ENCODE peak calls at places on chromosomes 3 and 15, in ten cellular contexts. J is M059J; Y is head of caudate nucleus; O is glutamatergic neuron; S is SJCRH30; D is lower leg skin; W is activated CD8-positive, alpha-beta memory T cell treated with anti-CD3 and anti-CD28 coated beads for 4 hours; N is smooth muscle cell of the brain vasculature; I is sciatic nerve; U is naive thymus-derived CD8-positive, alpha-beta T cell. B is an unnamed sample.

GRCh38 chr15:82536409-82537350 is 3.6 kb downstream of the RPS17 start:
- DNase-seq in J (no peak), I (no peak), U (no peak), N (no peak), D (no peak), O (no peak), S (no peak), W (no peak), Y (no peak), B (no peak)

GRCh38 chr15:40087991-40088928 is 20.4 kb downstream of the BMF start:
- DNase-seq in O (no peak), J (peak), U (no peak), Y (no peak), N (no peak), I (no peak), D (peak), S (no peak), W (no peak), B (no peak)

GRCh38 chr3:189708375-189708774 is 77.2 kb downstream of the TP63 start:
- DNase-seq in I (no peak), Y (no peak), J (no peak), N (no peak), O (no peak), S (no peak), U (no peak), D (no peak), W (no peak), B (no peak)

GRCh38 chr3:119769394-119770149 is 12.3 kb upstream of the NR1I2 start:
- DNase-seq in I (no peak), N (peak), D (no peak), U (no peak), S (no peak), J (peak), W (no peak), Y (no peak), O (no peak), B (no peak)

GRCh38 chr15:67116742-67117141 is 51.3 kb downstream of the SMAD3 start:
- DNase-seq in W (no peak), I (no peak), U (no peak), O (no peak), Y (no peak), J (peak), D (no peak), S (no peak), N (no peak), B (no peak)

GRCh38 chr15:31347067-31347975 is 20.7 kb downstream of the KLF13 start:
- DNase-seq in I (no peak), U (peak), Y (no peak), O (no peak), S (no peak), W (peak), N (no peak), D (no peak), J (no peak), B (peak)

GRCh38 chr3:177753498-177754155 is 556.3 kb upstream of the TBL1XR1 start:
- DNase-seq in D (peak), U (no peak), N (no peak), J (peak), S (peak), Y (no peak), O (no peak), I (peak), W (no peak), B (no peak)

GRCh38 chr3:46670000-46670890 is 23.2 kb downstream of the ALS2CL start:
- DNase-seq in S (no peak), J (no peak), N (no peak), I (peak), Y (peak), U (no peak), D (no peak), O (peak), W (no peak), B (no peak)

GRCh38 chr3:46370784-46371183 is at the start of gene CCR5:
- DNase-seq in N (no peak), J (no peak), O (no peak), Y (no peak), U (peak), W (no peak), S (no peak), D (no peak), I (no peak), B (no peak)

GRCh38 chr3:187401861-187402260 is 33.7 kb downstream of the RTP4 start:
- DNase-seq in J (peak), Y (no peak), S (peak), W (no peak), I (no peak), O (no peak), N (no peak), D (no peak), U (no peak), B (no peak)

GRCh38 chr3:53478166-53478830 is 16.1 kb upstream of the CACNA1D start:
- DNase-seq in D (no peak), S (peak), I (no peak), O (no peak), W (no peak), Y (no peak), N (no peak), U (no peak), J (no peak), B (no peak)

GRCh38 chr15:84953136-84953535 is 28.5 kb upstream of the PDE8A start:
- DNase-seq in Y (no peak), N (no peak), I (no peak), J (peak), S (no peak), D (no peak), O (no peak), U (no peak), W (no peak), B (no peak)

GRCh38 chr3:100073555-100074307 is 40.6 kb downstream of the FILIP1L start:
- DNase-seq in W (no peak), Y (no peak), O (peak), N (peak), D (peak), S (peak), I (no peak), U (peak), J (peak), B (peak)

GRCh38 chr3:49427581-49427980 is 1.5 kb downstream of the NICN1 start:
- DNase-seq in S (no peak), W (no peak), I (no peak), U (no peak), N (no peak), J (no peak), Y (no peak), O (no peak), D (no peak), B (no peak)

GRCh38 chr3:107913671-107914070 is 177.2 kb downstream of the CD47 start:
- DNase-seq in J (no peak), Y (no peak), W (no peak), N (no peak), I (no peak), U (no peak), O (no peak), D (no peak), S (no peak), B (no peak)

GRCh38 chr3:81549831-81550230 is 211.6 kb downstream of the GBE1 start:
- DNase-seq in Y (no peak), O (no peak), U (no peak), S (no peak), N (no peak), W (no peak), D (no peak), J (peak), I (no peak), B (no peak)

GRCh38 chr3:139746481-139746880 is 68.7 kb upstream of the NMNAT3 start:
- DNase-seq in I (no peak), O (no peak), U (no peak), S (no peak), J (no peak), N (no peak), D (no peak), W (no peak), Y (no peak), B (no peak)

GRCh38 chr15:57527382-57528091 is 64.2 kb upstream of the MYZAP start:
- DNase-seq in I (no peak), O (peak), D (no peak), Y (no peak), J (peak), U (peak), N (peak), S (peak), W (no peak), B (no peak)

GRCh38 chr3:158403013-158403412 is 168.0 kb upstream of the MLF1 start:
- DNase-seq in W (no peak), J (no peak), S (no peak), I (no peak), O (no peak), D (no peak), U (no peak), Y (no peak), N (no peak), B (no peak)

GRCh38 chr15:51244366-51244977 is 93.9 kb downstream of the CYP19A1 start:
- DNase-seq in Y (no peak), W (no peak), I (no peak), U (no peak), S (no peak), N (no peak), D (no peak), O (no peak), J (no peak), B (no peak)

GRCh38 chr3:169676925-169677537 is 13.5 kb upstream of the MECOM start:
- DNase-seq in I (no peak), Y (no peak), D (no peak), S (no peak), J (no peak), N (no peak), W (no peak), O (no peak), U (no peak), B (no peak)

GRCh38 chr3:134328147-134328591 is 46.1 kb downstream of the AMOTL2 start:
- DNase-seq in D (no peak), S (peak), O (no peak), N (no peak), U (no peak), I (peak), Y (no peak), J (peak), W (no peak), B (no peak)

GRCh38 chr3:168467085-168467714 is 371.5 kb upstream of the GOLIM4 start:
- DNase-seq in Y (no peak), D (no peak), I (no peak), U (no peak), S (peak), N (no peak), J (peak), W (no peak), O (no peak), B (no peak)

GRCh38 chr15:34650177-34650576 is 66.7 kb upstream of the GOLGA8B start:
- DNase-seq in U (no peak), Y (no peak), W (no peak), J (peak), S (no peak), O (no peak), D (no peak), I (no peak), N (no peak), B (no peak)

GRCh38 chr3:196754215-196754937 is 14.7 kb downstream of the PAK2 start:
- DNase-seq in Y (no peak), J (no peak), U (no peak), S (no peak), N (no peak), W (no peak), I (no peak), D (no peak), O (no peak), B (no peak)

GRCh38 chr3:45664558-45664957 is 24.6 kb upstream of the SACM1L start:
- DNase-seq in U (peak), D (no peak), I (no peak), S (no peak), W (peak), N (no peak), J (no peak), O (no peak), Y (no peak), B (peak)

GRCh38 chr3:150309557-150309956 is 98.5 kb upstream of the TSC22D2 start:
- DNase-seq in I (no peak), U (no peak), O (no peak), Y (no peak), N (no peak), S (peak), J (peak), D (no peak), W (no peak), B (no peak)

GRCh38 chr15:84819291-84819768 is 2.2 kb downstream of the ALPK3 start:
- DNase-seq in O (no peak), I (no peak), D (no peak), J (no peak), Y (no peak), N (no peak), W (no peak), S (no peak), U (no peak), B (no peak)

GRCh38 chr3:45793482-45794176 is 2.7 kb downstream of the SLC6A20 start:
- DNase-seq in W (no peak), I (no peak), S (no peak), D (no peak), J (peak), O (no peak), N (no peak), U (no peak), Y (no peak), B (no peak)

GRCh38 chr3:167712445-167712844 is 22.2 kb downstream of the PDCD10 start:
- DNase-seq in W (no peak), S (no peak), I (no peak), N (no peak), J (no peak), O (no peak), Y (no peak), D (no peak), U (no peak), B (no peak)

GRCh38 chr3:132055872-132056271 is 21.1 kb upstream of the CPNE4 start:
- DNase-seq in S (no peak), N (no peak), W (no peak), Y (no peak), D (no peak), O (no peak), I (no peak), J (no peak), U (no peak), B (no peak)

GRCh38 chr3:106403746-106404145 is 534.9 kb upstream of the CBLB start:
- DNase-seq in J (no peak), Y (no peak), U (no peak), O (peak), I (no peak), S (no peak), W (no peak), N (no peak), D (no peak), B (no peak)

GRCh38 chr3:182710557-182711157 is 82.6 kb upstream of the ATP11B start:
- DNase-seq in U (peak), S (peak), O (no peak), W (no peak), Y (no peak), J (peak), N (no peak), I (no peak), D (no peak), B (no peak)

GRCh38 chr3:183309276-183309675 is 56.2 kb downstream of the B3GNT5 start:
- DNase-seq in I (no peak), S (no peak), Y (no peak), D (no peak), U (no peak), O (no peak), W (no peak), J (no peak), N (no peak), B (no peak)

GRCh38 chr3:44120721-44121582 is 120.7 kb upstream of the TOPAZ1 start:
- DNase-seq in S (no peak), D (no peak), W (no peak), J (peak), Y (no peak), I (no peak), U (no peak), N (no peak), O (no peak), B (no peak)